ENCODE peak calls at places on chromosomes 16 and 17, in eight cellular contexts. L is stomach, V is HL-60, H is transverse colon, Q is spleen, J is breast epithelium, G is HepG2, S is K562. F is an unnamed sample.

GRCh38 chr16:67847064-67847861 is at the start of gene CENPT:
- DNase-seq in L (peak), V (no peak), H (peak), Q (no peak), J (no peak), G (peak), S (peak), F (no peak)

GRCh38 chr16:74936902-74937560 is 47.9 kb downstream of the WDR59 start:
- DNase-seq in L (no peak), V (peak), H (no peak), Q (no peak), J (no peak), G (no peak), S (no peak), F (no peak)

GRCh38 chr16:22948603-22949368 is 134.8 kb downstream of the HS3ST2 start:
- DNase-seq in L (peak), V (peak), H (peak), Q (peak), J (peak), G (peak), S (peak), F (peak)

GRCh38 chr16:48082516-48082915 is 73.3 kb downstream of the ABCC12 start:
- DNase-seq in L (no peak), V (no peak), H (no peak), Q (no peak), J (no peak), G (no peak), S (no peak), F (no peak)

GRCh38 chr17:55576237-55576998 is 65.2 kb upstream of the SMIM36 start:
- DNase-seq in L (no peak), V (no peak), H (no peak), Q (no peak), J (no peak), G (peak), S (peak), F (no peak)

GRCh38 chr17:35709874-35710273 is 21.6 kb upstream of the RASL10B start:
- DNase-seq in L (no peak), V (no peak), H (no peak), Q (no peak), J (no peak), G (no peak), S (no peak), F (no peak)

GRCh38 chr16:81688182-81688581 is 90.9 kb upstream of the PLCG2 start:
- DNase-seq in L (no peak), V (no peak), H (no peak), Q (no peak), J (no peak), G (no peak), S (no peak), F (no peak)

GRCh38 chr17:83012161-83012800 is 67.1 kb upstream of the METRNL start:
- DNase-seq in L (no peak), V (no peak), H (no peak), Q (no peak), J (no peak), G (no peak), S (no peak), F (no peak)

GRCh38 chr16:69311533-69312388 is 611 bp downstream of the VPS4A start:
- DNase-seq in L (peak), V (no peak), H (peak), Q (peak), J (no peak), G (peak), S (peak), F (peak)

GRCh38 chr17:79990051-79990592 is 45.5 kb downstream of the TBC1D16 start:
- DNase-seq in L (no peak), V (no peak), H (peak), Q (no peak), J (no peak), G (peak), S (no peak), F (no peak)

GRCh38 chr17:17782425-17783120 is 54.2 kb downstream of the SREBF1 start:
- DNase-seq in L (peak), V (no peak), H (no peak), Q (no peak), J (no peak), G (no peak), S (peak), F (no peak)

GRCh38 chr17:12007466-12007865 is 10.2 kb upstream of the ZNF18 start:
- DNase-seq in L (no peak), V (no peak), H (no peak), Q (no peak), J (no peak), G (no peak), S (no peak), F (no peak)

GRCh38 chr16:4402439-4403132 is 13.8 kb downstream of the CORO7 start:
- DNase-seq in L (peak), V (no peak), H (peak), Q (peak), J (peak), G (peak), S (peak), F (peak)

GRCh38 chr16:21159281-21159951 is 942 bp downstream of the LDAF1 start:
- DNase-seq in L (peak), V (no peak), H (peak), Q (peak), J (peak), G (no peak), S (peak), F (peak)

GRCh38 chr17:42287305-42288077 is 807 bp upstream of the STAT5A start:
- DNase-seq in L (peak), V (no peak), H (peak), Q (peak), J (no peak), G (no peak), S (no peak), F (no peak)

GRCh38 chr16:14148569-14148968 is 77.5 kb downstream of the MRTFB start:
- DNase-seq in L (no peak), V (no peak), H (no peak), Q (no peak), J (no peak), G (no peak), S (no peak), F (no peak)

GRCh38 chr16:28186752-28187151 is 25.0 kb downstream of the XPO6 start:
- DNase-seq in L (no peak), V (no peak), H (no peak), Q (no peak), J (no peak), G (no peak), S (no peak), F (no peak)

GRCh38 chr16:28003923-28004322 is 59.6 kb downstream of the GSG1L start:
- DNase-seq in L (no peak), V (no peak), H (no peak), Q (peak), J (no peak), G (no peak), S (no peak), F (no peak)

GRCh38 chr16:23842137-23842600 is 6.4 kb downstream of the PRKCB start:
- DNase-seq in L (no peak), V (no peak), H (no peak), Q (no peak), J (no peak), G (no peak), S (no peak), F (no peak)

GRCh38 chr17:36545465-36546417 is 1.0 kb downstream of the GGNBP2 start:
- DNase-seq in L (peak), V (peak), H (peak), Q (peak), J (peak), G (peak), S (peak), F (peak)

GRCh38 chr16:14125030-14125681 is 54.0 kb downstream of the MRTFB start:
- DNase-seq in L (no peak), V (no peak), H (no peak), Q (no peak), J (no peak), G (no peak), S (no peak), F (no peak)

GRCh38 chr16:4520913-4521312 is 17.7 kb downstream of the CDIP1 start:
- DNase-seq in L (no peak), V (no peak), H (no peak), Q (no peak), J (no peak), G (no peak), S (no peak), F (no peak)

GRCh38 chr17:61196799-61197198 is 202.8 kb upstream of the TBX2 start:
- DNase-seq in L (no peak), V (no peak), H (no peak), Q (no peak), J (no peak), G (no peak), S (no peak), F (no peak)

GRCh38 chr17:64503341-64503740 is 2.7 kb downstream of the DDX5 start:
- DNase-seq in L (no peak), V (peak), H (no peak), Q (no peak), J (no peak), G (no peak), S (no peak), F (no peak)

GRCh38 chr17:61805399-61805798 is 57.9 kb downstream of the BRIP1 start:
- DNase-seq in L (no peak), V (no peak), H (no peak), Q (no peak), J (no peak), G (no peak), S (no peak), F (no peak)

GRCh38 chr16:77297996-77298637 is 98.9 kb downstream of the SYCE1L start:
- DNase-seq in L (no peak), V (no peak), H (no peak), Q (no peak), J (no peak), G (no peak), S (no peak), F (no peak)

GRCh38 chr16:67525176-67525860 is 3.3 kb upstream of the RIPOR1 start:
- DNase-seq in L (no peak), V (no peak), H (no peak), Q (no peak), J (no peak), G (no peak), S (no peak), F (no peak)

GRCh38 chr17:42183741-42184711 is 1.2 kb downstream of the HCRT start:
- DNase-seq in L (peak), V (peak), H (peak), Q (peak), J (no peak), G (peak), S (peak), F (peak)

GRCh38 chr16:50666658-50667496 is 14.2 kb downstream of the SNX20 start:
- DNase-seq in L (no peak), V (no peak), H (no peak), Q (peak), J (no peak), G (no peak), S (no peak), F (peak)

GRCh38 chr16:2156025-2156848 is 655 bp downstream of the TRAF7 start:
- DNase-seq in L (no peak), V (peak), H (no peak), Q (peak), J (no peak), G (peak), S (peak), F (no peak)

GRCh38 chr16:66167564-66168291 is 198.8 kb upstream of the CDH5 start:
- DNase-seq in L (no peak), V (no peak), H (no peak), Q (no peak), J (no peak), G (no peak), S (no peak), F (no peak)

GRCh38 chr16:68707341-68708152 is 29.5 kb upstream of the CDH1 start:
- DNase-seq in L (peak), V (no peak), H (peak), Q (no peak), J (peak), G (peak), S (peak), F (no peak)

GRCh38 chr16:31092330-31092729 is 2.3 kb downstream of the VKORC1 start:
- DNase-seq in L (no peak), V (no peak), H (no peak), Q (peak), J (no peak), G (no peak), S (no peak), F (no peak)

GRCh38 chr17:29005936-29006438 is at the start of gene SEZ6:
- DNase-seq in L (peak), V (peak), H (peak), Q (peak), J (peak), G (peak), S (peak), F (peak)

DNA sequence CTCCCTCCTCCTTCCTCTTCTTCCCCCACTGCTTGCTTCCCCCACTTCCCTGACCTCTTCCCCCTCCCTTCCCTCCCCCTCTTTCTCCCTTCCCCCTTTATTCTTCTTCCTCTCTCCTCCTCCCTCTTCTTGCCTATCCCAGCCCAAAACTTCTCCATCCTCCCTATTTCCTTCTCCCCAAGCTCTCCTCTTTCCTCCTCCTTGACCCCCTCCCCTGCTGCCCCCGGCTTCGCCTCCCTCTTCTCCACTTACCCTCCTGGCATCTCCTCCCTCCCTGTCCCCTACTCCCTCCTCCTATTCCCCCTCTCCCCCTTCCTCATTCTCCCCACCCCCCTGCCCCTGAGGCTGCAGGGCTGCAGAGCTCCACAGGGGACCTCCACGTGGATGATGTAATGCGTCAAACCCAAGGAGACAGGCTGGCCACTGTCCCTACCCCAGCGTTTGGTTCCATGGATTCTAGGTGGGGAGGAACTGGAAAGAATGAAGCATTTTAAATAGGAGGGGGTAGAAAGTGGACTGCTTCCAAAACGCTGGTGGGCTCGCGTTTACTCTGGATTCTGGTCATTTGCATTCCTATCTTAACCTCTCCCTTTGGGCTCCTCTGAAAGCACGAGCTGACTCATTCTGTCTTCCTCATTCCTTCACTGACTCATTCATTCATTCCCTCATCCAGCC is 687 bp upstream of the COTL1 start:
- DNase-seq in L (no peak), V (peak), H (no peak), Q (peak), J (no peak), G (peak), S (peak), F (no peak)
- TF ChIP-seq POLR2AphosphoS5 in L (peak), V (no peak), H (no peak), Q (no peak), J (no peak), G (no peak), S (no peak), F (no peak)

DNA sequence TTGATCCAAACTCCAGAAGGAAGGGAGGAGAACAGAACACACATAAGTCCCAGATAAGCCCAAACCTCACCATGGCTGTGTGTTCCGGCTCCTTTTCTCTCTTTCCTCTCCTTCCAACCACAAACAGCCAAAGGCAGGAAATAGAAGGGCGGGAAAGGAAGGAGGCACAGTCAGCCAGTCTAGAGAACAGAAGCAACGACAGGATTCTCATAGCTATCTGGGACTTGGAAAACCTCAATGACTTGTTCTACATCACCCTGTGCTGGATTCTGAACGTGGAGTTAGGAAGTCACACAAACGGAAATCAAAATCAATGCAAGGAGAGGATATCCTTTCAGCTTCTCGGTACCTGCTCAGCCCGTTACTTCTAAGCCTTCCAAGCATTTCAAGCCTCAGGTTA is 9.0 kb downstream of the CRK start:
- DNase-seq in L (no peak), V (no peak), H (no peak), Q (no peak), J (no peak), G (no peak), S (no peak), F (no peak)
- TF ChIP-seq POLR2AphosphoS5 in L (no peak), V (no peak), H (no peak), Q (peak), J (no peak), G (no peak), S (no peak), F (no peak)

GRCh38 chr16:49588061-49588460 is 214.5 kb downstream of the C16orf78 start:
- DNase-seq in L (peak), V (no peak), H (no peak), Q (peak), J (no peak), G (no peak), S (no peak), F (no peak)
- TF ChIP-seq POLR2AphosphoS5 in L (no peak), V (no peak), H (no peak), Q (no peak), J (no peak), G (no peak), S (no peak), F (no peak)

GRCh38 chr17:50354198-50354597 is 8.3 kb downstream of the XYLT2 start:
- DNase-seq in L (peak), V (no peak), H (no peak), Q (no peak), J (no peak), G (no peak), S (no peak), F (no peak)

GRCh38 chr17:50350733-50351132 is 4.8 kb downstream of the XYLT2 start:
- DNase-seq in L (no peak), V (no peak), H (no peak), Q (no peak), J (no peak), G (no peak), S (no peak), F (no peak)

GRCh38 chr17:50352693-50353599 is 7.0 kb downstream of the XYLT2 start:
- DNase-seq in L (no peak), V (no peak), H (no peak), Q (no peak), J (no peak), G (no peak), S (no peak), F (no peak)

GRCh38 chr17:50353600-50354195 is 7.8 kb downstream of the XYLT2 start:
- DNase-seq in L (peak), V (no peak), H (no peak), Q (no peak), J (no peak), G (no peak), S (no peak), F (no peak)

GRCh38 chr17:50352072-50352692 is 6.3 kb downstream of the XYLT2 start:
- DNase-seq in L (peak), V (no peak), H (no peak), Q (no peak), J (no peak), G (no peak), S (no peak), F (no peak)
- TF ChIP-seq POLR2AphosphoS5 in L (no peak), V (peak), H (no peak), Q (no peak), J (no peak), G (no peak), S (no peak), F (no peak)

DNA sequence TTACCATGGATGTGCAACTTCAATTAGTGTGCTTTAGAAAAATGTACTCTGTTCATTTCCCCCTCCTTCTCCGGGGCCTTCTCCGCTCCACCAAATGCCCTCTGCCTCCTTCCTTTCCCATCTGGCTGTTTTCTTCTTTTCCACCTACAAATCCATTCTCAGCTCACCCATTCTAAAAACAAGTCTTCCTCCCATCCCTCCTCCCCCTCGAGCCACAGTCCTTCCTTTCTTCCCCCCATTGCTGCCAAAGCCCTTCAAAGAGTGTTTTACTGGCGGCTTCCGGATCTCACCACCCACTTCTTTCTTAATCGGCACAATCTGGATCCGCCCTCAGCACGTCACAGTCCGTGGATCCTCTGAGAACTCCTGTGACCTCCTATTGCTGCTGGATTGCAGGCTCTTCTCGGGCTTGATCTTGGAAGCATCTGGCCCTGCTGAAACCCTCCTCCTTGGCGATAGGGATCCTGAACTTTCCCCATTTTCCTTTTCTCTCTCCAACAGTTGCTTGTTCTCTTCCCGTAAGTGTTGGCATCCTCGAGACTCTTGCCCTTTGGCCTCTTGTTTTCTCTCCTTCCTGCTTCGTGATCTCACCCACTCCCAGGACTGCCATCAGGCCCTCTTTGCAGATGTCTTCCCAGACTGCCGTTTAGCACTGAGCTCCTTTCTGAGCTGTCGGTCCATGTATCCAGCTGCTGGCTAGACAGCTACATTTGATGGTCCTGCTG is 36.0 kb upstream of the FBXO47 start:
- DNase-seq in L (peak), V (no peak), H (peak), Q (no peak), J (peak), G (no peak), S (peak), F (no peak)
- TF ChIP-seq POLR2AphosphoS5 in L (no peak), V (no peak), H (peak), Q (peak), J (peak), G (no peak), S (peak), F (no peak)

GRCh38 chr17:75194879-75195278 is 10.6 kb upstream of the NUP85 start:
- DNase-seq in L (no peak), V (no peak), H (no peak), Q (no peak), J (no peak), G (no peak), S (no peak), F (no peak)
- TF ChIP-seq POLR2AphosphoS5 in L (no peak), V (no peak), H (no peak), Q (no peak), J (no peak), G (no peak), S (no peak), F (no peak)

DNA sequence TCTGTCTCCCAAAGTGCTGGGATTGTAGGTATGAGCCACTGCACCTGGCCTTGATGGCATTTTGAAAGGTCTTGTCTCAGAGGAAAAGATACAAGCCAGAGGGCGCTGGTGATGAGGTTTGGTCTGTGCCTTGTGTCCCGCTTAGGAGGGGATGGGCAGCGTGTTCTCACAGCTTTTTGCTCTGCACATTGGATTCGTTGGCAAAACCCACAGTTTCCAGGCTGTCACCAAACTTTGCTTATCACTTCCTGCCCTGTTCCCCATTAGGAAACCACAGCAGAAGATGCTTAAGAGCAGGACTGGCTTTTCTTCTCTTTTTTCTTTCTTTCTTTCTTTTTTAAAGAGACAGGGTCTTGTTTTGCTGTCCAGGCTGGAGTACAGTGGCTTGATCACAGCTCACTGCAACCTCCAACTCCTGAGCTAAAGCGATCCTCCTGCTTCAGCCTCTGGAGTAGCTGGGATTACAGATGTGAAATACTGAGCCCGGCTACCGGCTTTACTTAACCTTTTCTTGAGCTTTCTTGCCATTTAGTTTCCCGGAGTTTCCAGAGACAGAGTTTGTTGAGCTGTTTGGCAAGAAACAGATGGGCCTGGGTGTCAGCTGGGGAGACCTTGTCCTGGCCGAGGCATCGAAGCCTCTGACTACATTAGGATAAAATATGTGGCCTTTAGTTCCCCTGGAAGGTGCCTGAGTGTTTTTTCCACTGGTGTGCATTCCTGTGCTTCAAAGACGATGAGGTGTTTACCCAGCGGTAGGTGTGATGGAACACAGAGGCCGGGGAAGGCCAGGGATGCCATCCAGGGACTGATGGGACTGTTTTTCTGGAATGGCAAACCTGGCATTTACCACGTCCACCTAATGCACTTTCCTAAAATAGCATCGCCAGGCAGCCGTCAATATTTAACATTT is 112.9 kb downstream of the ABCC1 start:
- DNase-seq in L (no peak), V (peak), H (peak), Q (no peak), J (no peak), G (no peak), S (peak), F (no peak)
- TF ChIP-seq POLR2AphosphoS5 in L (peak), V (peak), H (peak), Q (no peak), J (no peak), G (no peak), S (no peak), F (no peak)